ENCODE peak calls at places on chromosomes 11 and 22, in ten cellular contexts. One of them, this sample, is unnamed.
A peak's percentile ranks its signal among the peaks of the same experiment; 100 is the strongest.

GRCh38 chr11:2209370-2209801 is 37.8 kb upstream of the TH start:
- DNase-seq in D721Med: no peak
- DNase-seq in DND-41: no peak
- DNase-seq in heart left ventricle: peak; percentile 26
- DNase-seq in fibroblast of the aortic adventitia: no peak
- DNase-seq in MCF 10A: no peak
- DNase-seq in fibroblast of lung: no peak
- DNase-seq in endothelial cell: no peak
- DNase-seq in esophagus squamous epithelium: no peak
- DNase-seq in cardiac muscle cell: no peak
- DNase-seq in this sample: peak; percentile 0

GRCh38 chr11:3022982-3023381 is 30.9 kb upstream of the NAP1L4 start:
- DNase-seq in D721Med: no peak
- DNase-seq in DND-41: no peak
- DNase-seq in heart left ventricle: no peak
- DNase-seq in fibroblast of the aortic adventitia: peak; percentile 85
- DNase-seq in MCF 10A: peak; percentile 53
- DNase-seq in fibroblast of lung: peak; percentile 62
- DNase-seq in endothelial cell: no peak
- DNase-seq in esophagus squamous epithelium: no peak
- DNase-seq in cardiac muscle cell: no peak
- DNase-seq in this sample: no peak

GRCh38 chr22:26545827-26546226 is 33.6 kb upstream of the TFIP11 start:
- DNase-seq in D721Med: no peak
- DNase-seq in DND-41: no peak
- DNase-seq in heart left ventricle: no peak
- DNase-seq in fibroblast of the aortic adventitia: no peak
- DNase-seq in MCF 10A: no peak
- DNase-seq in fibroblast of lung: no peak
- DNase-seq in endothelial cell: no peak
- DNase-seq in esophagus squamous epithelium: no peak
- DNase-seq in cardiac muscle cell: no peak
- DNase-seq in this sample: no peak

GRCh38 chr11:890794-891600 is 19.6 kb downstream of the CHID1 start:
- DNase-seq in D721Med: no peak
- DNase-seq in DND-41: peak; percentile 26
- DNase-seq in heart left ventricle: no peak
- DNase-seq in fibroblast of the aortic adventitia: no peak
- DNase-seq in MCF 10A: no peak
- DNase-seq in fibroblast of lung: no peak
- DNase-seq in endothelial cell: no peak
- DNase-seq in esophagus squamous epithelium: no peak
- DNase-seq in cardiac muscle cell: no peak
- DNase-seq in this sample: no peak

GRCh38 chr22:24950272-24950902 is 2.1 kb upstream of the KIAA1671 start:
- DNase-seq in D721Med: no peak
- DNase-seq in DND-41: no peak
- DNase-seq in heart left ventricle: no peak
- DNase-seq in fibroblast of the aortic adventitia: peak; percentile 63
- DNase-seq in MCF 10A: peak; percentile 74
- DNase-seq in fibroblast of lung: no peak
- DNase-seq in endothelial cell: no peak
- DNase-seq in esophagus squamous epithelium: no peak
- DNase-seq in cardiac muscle cell: peak; percentile 28
- DNase-seq in this sample: no peak

GRCh38 chr11:45928535-45929215 is 6.2 kb downstream of the LARGE2 start:
- DNase-seq in D721Med: peak; percentile 19
- DNase-seq in DND-41: no peak
- DNase-seq in heart left ventricle: no peak
- DNase-seq in fibroblast of the aortic adventitia: no peak
- DNase-seq in MCF 10A: no peak
- DNase-seq in fibroblast of lung: no peak
- DNase-seq in endothelial cell: no peak
- DNase-seq in esophagus squamous epithelium: no peak
- DNase-seq in cardiac muscle cell: no peak
- DNase-seq in this sample: no peak

GRCh38 chr22:28187612-28188011 is 268.6 kb upstream of the PITPNB start:
- DNase-seq in D721Med: no peak
- DNase-seq in DND-41: no peak
- DNase-seq in heart left ventricle: no peak
- DNase-seq in fibroblast of the aortic adventitia: no peak
- DNase-seq in MCF 10A: no peak
- DNase-seq in fibroblast of lung: no peak
- DNase-seq in endothelial cell: no peak
- DNase-seq in esophagus squamous epithelium: no peak
- DNase-seq in cardiac muscle cell: no peak
- DNase-seq in this sample: no peak

GRCh38 chr11:129798212-129798611 is 17.4 kb upstream of the TMEM45B start:
- DNase-seq in D721Med: no peak
- DNase-seq in DND-41: no peak
- DNase-seq in heart left ventricle: no peak
- DNase-seq in fibroblast of the aortic adventitia: no peak
- DNase-seq in MCF 10A: no peak
- DNase-seq in fibroblast of lung: no peak
- DNase-seq in endothelial cell: no peak
- DNase-seq in esophagus squamous epithelium: no peak
- DNase-seq in cardiac muscle cell: no peak
- DNase-seq in this sample: no peak

GRCh38 chr22:47550524-47551437 is 788.3 kb downstream of the TBC1D22A start:
- DNase-seq in D721Med: no peak
- DNase-seq in DND-41: no peak
- DNase-seq in heart left ventricle: no peak
- DNase-seq in fibroblast of the aortic adventitia: no peak
- DNase-seq in MCF 10A: no peak
- DNase-seq in fibroblast of lung: no peak
- DNase-seq in endothelial cell: no peak
- DNase-seq in esophagus squamous epithelium: no peak
- DNase-seq in cardiac muscle cell: no peak
- DNase-seq in this sample: no peak

GRCh38 chr11:69704508-69705245 is 855 bp upstream of the FGF19 start:
- DNase-seq in D721Med: peak; percentile 39
- DNase-seq in DND-41: no peak
- DNase-seq in heart left ventricle: no peak
- DNase-seq in fibroblast of the aortic adventitia: no peak
- DNase-seq in MCF 10A: no peak
- DNase-seq in fibroblast of lung: no peak
- DNase-seq in endothelial cell: peak; percentile 64
- DNase-seq in esophagus squamous epithelium: no peak
- DNase-seq in cardiac muscle cell: peak; percentile 74
- DNase-seq in this sample: peak; percentile 34

GRCh38 chr22:29587938-29588699 is 7.2 kb upstream of the NIPSNAP1 start:
- DNase-seq in D721Med: no peak
- DNase-seq in DND-41: no peak
- DNase-seq in heart left ventricle: no peak
- DNase-seq in fibroblast of the aortic adventitia: peak; percentile 91
- DNase-seq in MCF 10A: peak; percentile 92
- DNase-seq in fibroblast of lung: peak; percentile 73
- DNase-seq in endothelial cell: no peak
- DNase-seq in esophagus squamous epithelium: no peak
- DNase-seq in cardiac muscle cell: no peak
- DNase-seq in this sample: no peak

GRCh38 chr11:61516675-61517516 is 8.3 kb downstream of the LRRC10B start:
- DNase-seq in D721Med: peak; percentile 100
- DNase-seq in DND-41: peak; percentile 58
- DNase-seq in heart left ventricle: no peak
- DNase-seq in fibroblast of the aortic adventitia: peak; percentile 31
- DNase-seq in MCF 10A: peak; percentile 30
- DNase-seq in fibroblast of lung: peak; percentile 25
- DNase-seq in endothelial cell: peak; percentile 73
- DNase-seq in esophagus squamous epithelium: no peak
- DNase-seq in cardiac muscle cell: peak; percentile 58
- DNase-seq in this sample: peak; percentile 74

GRCh38 chr11:61488651-61489291 is 19.8 kb upstream of the LRRC10B start:
- DNase-seq in D721Med: no peak
- DNase-seq in DND-41: no peak
- DNase-seq in heart left ventricle: peak; percentile 88
- DNase-seq in fibroblast of the aortic adventitia: peak; percentile 57
- DNase-seq in MCF 10A: no peak
- DNase-seq in fibroblast of lung: peak; percentile 45
- DNase-seq in endothelial cell: peak; percentile 37
- DNase-seq in esophagus squamous epithelium: no peak
- DNase-seq in cardiac muscle cell: peak; percentile 42
- DNase-seq in this sample: no peak

GRCh38 chr11:73463359-73463758 is 87.2 kb downstream of the RELT start:
- DNase-seq in D721Med: no peak
- DNase-seq in DND-41: no peak
- DNase-seq in heart left ventricle: no peak
- DNase-seq in fibroblast of the aortic adventitia: peak; percentile 69
- DNase-seq in MCF 10A: peak; percentile 8
- DNase-seq in fibroblast of lung: peak; percentile 13
- DNase-seq in endothelial cell: no peak
- DNase-seq in esophagus squamous epithelium: no peak
- DNase-seq in cardiac muscle cell: no peak
- DNase-seq in this sample: no peak

GRCh38 chr22:38435010-38435409 is 20.0 kb downstream of the KCNJ4 start:
- DNase-seq in D721Med: no peak
- DNase-seq in DND-41: no peak
- DNase-seq in heart left ventricle: no peak
- DNase-seq in fibroblast of the aortic adventitia: no peak
- DNase-seq in MCF 10A: no peak
- DNase-seq in fibroblast of lung: no peak
- DNase-seq in endothelial cell: no peak
- DNase-seq in esophagus squamous epithelium: no peak
- DNase-seq in cardiac muscle cell: no peak
- DNase-seq in this sample: peak; percentile 24

GRCh38 chr11:113241190-113242051 is 73.0 kb upstream of the TTC12 start:
- DNase-seq in D721Med: no peak
- DNase-seq in DND-41: no peak
- DNase-seq in heart left ventricle: no peak
- DNase-seq in fibroblast of the aortic adventitia: peak; percentile 7
- DNase-seq in MCF 10A: no peak
- DNase-seq in fibroblast of lung: peak; percentile 61
- DNase-seq in endothelial cell: no peak
- DNase-seq in esophagus squamous epithelium: no peak
- DNase-seq in cardiac muscle cell: no peak
- DNase-seq in this sample: no peak

DNA sequence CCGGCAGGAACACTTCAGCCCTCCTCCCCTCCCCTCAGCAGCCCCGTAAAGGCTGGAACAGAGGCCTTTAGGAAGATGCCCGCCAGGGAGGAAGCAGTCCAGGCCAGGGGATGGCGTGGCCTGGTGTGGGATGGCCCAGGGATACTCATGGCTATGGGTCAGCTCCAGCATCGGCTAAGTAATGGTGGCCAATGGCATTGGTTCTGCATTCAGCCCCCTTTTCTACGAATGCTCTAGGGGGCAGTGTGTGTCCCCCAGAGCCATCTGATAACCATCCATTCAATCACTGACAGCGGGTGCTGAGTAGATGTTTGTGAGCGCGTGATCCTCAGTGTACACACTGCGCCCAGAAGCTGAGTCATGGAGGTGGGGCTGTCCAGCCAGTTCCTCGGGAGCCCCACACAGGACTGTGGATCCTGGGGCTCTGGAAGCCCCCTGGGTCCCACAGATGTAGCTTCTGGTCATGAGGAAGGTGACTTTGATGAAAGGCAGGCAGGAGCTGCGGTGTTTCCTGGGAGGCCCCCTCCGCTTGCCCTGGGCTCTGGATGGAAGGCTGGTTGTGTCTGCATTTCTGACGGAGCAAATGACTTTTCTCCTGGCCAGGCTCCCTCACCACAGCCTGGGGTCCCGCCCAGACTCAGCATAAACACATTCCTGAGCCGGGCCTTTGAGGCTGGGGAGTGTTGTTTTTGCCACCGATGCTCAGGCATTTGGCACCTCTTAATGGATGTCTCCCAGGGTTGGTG is 46.5 kb downstream of the FBLN1 start:
- DNase-seq in D721Med: no peak
- DNase-seq in DND-41: no peak
- DNase-seq in heart left ventricle: no peak
- DNase-seq in fibroblast of the aortic adventitia: peak; percentile 99
- DNase-seq in MCF 10A: peak; percentile 84
- DNase-seq in fibroblast of lung: peak; percentile 98
- DNase-seq in endothelial cell: no peak
- DNase-seq in esophagus squamous epithelium: no peak
- DNase-seq in cardiac muscle cell: peak; percentile 27
- DNase-seq in this sample: no peak
- TF ChIP-seq CTCF in D721Med: peak; percentile 1
- TF ChIP-seq CTCF in DND-41: peak; percentile 37
- TF ChIP-seq CTCF in heart left ventricle: no peak
- TF ChIP-seq CTCF in fibroblast of the aortic adventitia: peak; percentile 77
- TF ChIP-seq CTCF in MCF 10A: peak; percentile 16
- TF ChIP-seq CTCF in fibroblast of lung: peak; percentile 54
- TF ChIP-seq CTCF in endothelial cell: no peak
- TF ChIP-seq CTCF in esophagus squamous epithelium: no peak
- TF ChIP-seq CTCF in cardiac muscle cell: peak; percentile 44
- TF ChIP-seq CTCF in this sample: peak; percentile 21

GRCh38 chr22:33274214-33274828 is 216.1 kb upstream of the SYN3 start:
- DNase-seq in D721Med: no peak
- DNase-seq in DND-41: peak; percentile 30
- DNase-seq in heart left ventricle: no peak
- DNase-seq in fibroblast of the aortic adventitia: peak; percentile 12
- DNase-seq in MCF 10A: peak; percentile 52
- DNase-seq in fibroblast of lung: no peak
- DNase-seq in endothelial cell: peak; percentile 67
- DNase-seq in esophagus squamous epithelium: no peak
- DNase-seq in cardiac muscle cell: peak; percentile 20
- DNase-seq in this sample: peak; percentile 44
- TF ChIP-seq CTCF in D721Med: peak; percentile 34
- TF ChIP-seq CTCF in DND-41: peak; percentile 66
- TF ChIP-seq CTCF in heart left ventricle: peak; percentile 42
- TF ChIP-seq CTCF in fibroblast of the aortic adventitia: peak; percentile 42
- TF ChIP-seq CTCF in MCF 10A: peak; percentile 76
- TF ChIP-seq CTCF in fibroblast of lung: peak; percentile 21
- TF ChIP-seq CTCF in endothelial cell: peak; percentile 79
- TF ChIP-seq CTCF in esophagus squamous epithelium: peak; percentile 25
- TF ChIP-seq CTCF in cardiac muscle cell: peak; percentile 43
- TF ChIP-seq CTCF in this sample: peak; percentile 44

DNA sequence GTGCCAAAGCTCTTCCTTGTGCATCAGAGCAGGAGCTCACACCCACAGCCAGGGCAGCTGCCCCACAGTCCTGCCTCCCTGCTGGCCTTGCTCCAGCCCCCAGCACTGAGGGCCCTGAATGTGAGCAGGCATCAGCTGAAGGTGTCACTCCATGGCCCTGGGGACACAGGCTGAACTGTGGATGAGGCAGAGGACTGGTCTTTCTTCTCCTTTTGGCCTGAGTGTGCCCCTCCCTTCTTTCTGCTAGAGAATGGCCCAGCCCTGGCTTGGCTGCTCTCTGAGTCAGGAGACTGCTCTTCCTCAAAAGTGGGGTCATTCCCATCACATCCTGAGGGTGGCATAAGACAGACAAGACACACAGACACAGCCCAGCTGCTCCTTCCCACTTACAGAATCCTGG is 16.2 kb downstream of the OTOG start:
- DNase-seq in D721Med: no peak
- DNase-seq in DND-41: no peak
- DNase-seq in heart left ventricle: no peak
- DNase-seq in fibroblast of the aortic adventitia: no peak
- DNase-seq in MCF 10A: peak; percentile 24
- DNase-seq in fibroblast of lung: no peak
- DNase-seq in endothelial cell: no peak
- DNase-seq in esophagus squamous epithelium: no peak
- DNase-seq in cardiac muscle cell: no peak
- DNase-seq in this sample: no peak
- TF ChIP-seq CTCF in D721Med: no peak
- TF ChIP-seq CTCF in DND-41: peak; percentile 17
- TF ChIP-seq CTCF in heart left ventricle: no peak
- TF ChIP-seq CTCF in fibroblast of the aortic adventitia: no peak
- TF ChIP-seq CTCF in MCF 10A: no peak
- TF ChIP-seq CTCF in fibroblast of lung: no peak
- TF ChIP-seq CTCF in endothelial cell: no peak
- TF ChIP-seq CTCF in esophagus squamous epithelium: no peak
- TF ChIP-seq CTCF in cardiac muscle cell: no peak
- TF ChIP-seq CTCF in this sample: no peak

GRCh38 chr11:22130462-22131053 is 62.3 kb upstream of the ANO5 start:
- DNase-seq in D721Med: no peak
- DNase-seq in DND-41: no peak
- DNase-seq in heart left ventricle: no peak
- DNase-seq in fibroblast of the aortic adventitia: no peak
- DNase-seq in MCF 10A: peak; percentile 0
- DNase-seq in fibroblast of lung: no peak
- DNase-seq in endothelial cell: no peak
- DNase-seq in esophagus squamous epithelium: no peak
- DNase-seq in cardiac muscle cell: peak; percentile 53
- DNase-seq in this sample: no peak
- TF ChIP-seq CTCF in D721Med: peak; percentile 52
- TF ChIP-seq CTCF in DND-41: peak; percentile 62
- TF ChIP-seq CTCF in heart left ventricle: peak; percentile 52
- TF ChIP-seq CTCF in fibroblast of the aortic adventitia: no peak
- TF ChIP-seq CTCF in MCF 10A: no peak
- TF ChIP-seq CTCF in fibroblast of lung: no peak
- TF ChIP-seq CTCF in endothelial cell: peak; percentile 38
- TF ChIP-seq CTCF in esophagus squamous epithelium: no peak
- TF ChIP-seq CTCF in cardiac muscle cell: no peak
- TF ChIP-seq CTCF in this sample: no peak

This sample was measured in activated CD8-positive, alpha-beta T cell treated with anti-CD3 and anti-CD28 coated beads for 36 hours.